ENCODE peak calls at places on chromosomes 4 and X, in nine cellular contexts. S is left ventricle myocardium inferior, Q is mucosa of descending colon, U is fibroblast of lung, K is right lobe of liver, P is tibial artery, Y is psoas muscle, L is colonic mucosa, N is foreskin fibroblast. B is an unnamed sample.

GRCh38 chr4:148764720-148765119 is 322.5 kb upstream of the NR3C2 start:
- DNase-seq in N (no peak), L (no peak), P (no peak), K (no peak), Y (no peak), Q (no peak), U (no peak), S (no peak), B (no peak)

GRCh38 chr4:20338841-20339240 is 87.1 kb downstream of the SLIT2 start:
- DNase-seq in N (no peak), K (no peak), Y (no peak), Q (no peak), P (no peak), L (no peak), U (no peak), S (no peak), B (no peak)

GRCh38 chr4:102761902-102762301 is 1.1 kb upstream of the MANBA start:
- DNase-seq in P (no peak), U (no peak), Y (no peak), L (no peak), K (no peak), S (no peak), N (no peak), Q (no peak), B (no peak)

GRCh38 chr4:81421346-81422218 is 50.1 kb downstream of the RASGEF1B start:
- DNase-seq in L (peak; percentile 76), Q (no peak), S (no peak), U (peak; percentile 47), K (no peak), P (no peak), N (peak; percentile 4), Y (no peak), B (peak; percentile 8)

GRCh38 chrX:16459008-16459407 is 190.9 kb upstream of the S100G start:
- DNase-seq in N (no peak), Y (no peak), S (no peak), P (no peak), U (no peak), K (no peak), Q (no peak), L (no peak), B (no peak)

GRCh38 chr4:16588170-16588569 is 310.3 kb downstream of the LDB2 start:
- DNase-seq in Q (no peak), P (no peak), K (no peak), S (no peak), Y (no peak), N (peak; percentile 16), U (no peak), L (no peak), B (no peak)

GRCh38 chr4:114924311-114924710 is 189.1 kb downstream of the NDST4 start:
- DNase-seq in L (no peak), P (no peak), Y (no peak), S (no peak), Q (no peak), N (no peak), U (no peak), K (no peak), B (no peak)

GRCh38 chrX:53421772-53422090 is 723 bp downstream of the SMC1A start:
- DNase-seq in L (no peak), N (no peak), U (no peak), Y (no peak), Q (no peak), K (no peak), P (no peak), S (no peak), B (no peak)

GRCh38 chrX:38929966-38930421 is 128.7 kb downstream of the MID1IP1 start:
- DNase-seq in S (no peak), N (peak; percentile 93), Y (peak; percentile 19), P (peak; percentile 72), K (no peak), Q (no peak), U (peak; percentile 63), L (no peak), B (no peak)

GRCh38 chr4:168153596-168154440 is 61.5 kb downstream of the ANXA10 start:
- DNase-seq in S (peak; percentile 74), L (peak; percentile 78), U (peak; percentile 87), N (peak; percentile 92), Q (peak; percentile 76), Y (peak; percentile 63), K (peak; percentile 89), P (peak; percentile 73), B (peak; percentile 58)

GRCh38 chrX:144896323-144896722 is 351.0 kb upstream of the SPANXN1 start:
- DNase-seq in K (no peak), S (no peak), Y (no peak), N (no peak), U (no peak), Q (no peak), L (no peak), P (no peak), B (no peak)

DNA sequence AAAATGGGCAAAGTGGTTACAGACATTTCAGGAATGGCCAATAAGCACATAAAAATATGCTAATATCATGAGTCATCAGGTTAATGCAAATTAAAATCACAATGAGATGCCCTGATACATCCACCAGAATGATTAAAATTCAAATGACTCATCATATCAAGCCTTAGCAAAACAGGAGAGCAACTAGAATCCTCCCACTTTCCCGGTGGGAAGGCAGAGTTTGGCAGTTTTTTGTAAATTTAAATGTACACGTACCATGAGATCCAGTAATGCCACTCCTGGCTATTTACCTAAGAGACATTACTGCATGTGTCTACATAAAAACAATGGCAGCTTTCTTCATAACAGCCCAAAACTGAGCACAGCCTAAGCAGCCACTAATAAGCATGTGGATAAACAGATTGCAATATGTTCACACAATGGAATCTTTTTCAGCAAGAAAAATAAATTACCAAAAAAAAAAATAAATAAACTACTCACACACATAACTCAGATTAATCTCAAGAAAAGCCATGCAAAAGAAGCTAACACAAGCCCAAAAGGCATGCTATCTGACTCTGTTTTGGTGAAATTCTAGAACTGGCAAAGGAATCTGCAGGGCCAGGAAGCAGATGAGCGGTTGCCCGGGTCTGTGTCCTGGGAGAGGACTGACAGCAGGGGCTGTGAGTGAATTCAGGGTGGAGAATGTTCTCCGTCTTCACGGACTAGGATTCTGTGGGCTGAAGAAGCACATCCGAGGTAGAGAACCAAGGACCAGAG is 48.8 kb downstream of the AFAP1 start:
- DNase-seq in U (peak; percentile 80), Q (no peak), N (peak; percentile 88), Y (no peak), L (no peak), K (no peak), S (no peak), P (no peak), B (peak; percentile 87)
- TF ChIP-seq CTCF in U (no peak), Q (no peak), N (no peak), Y (no peak), L (no peak), K (no peak), S (no peak), P (no peak), B (no peak)

DNA sequence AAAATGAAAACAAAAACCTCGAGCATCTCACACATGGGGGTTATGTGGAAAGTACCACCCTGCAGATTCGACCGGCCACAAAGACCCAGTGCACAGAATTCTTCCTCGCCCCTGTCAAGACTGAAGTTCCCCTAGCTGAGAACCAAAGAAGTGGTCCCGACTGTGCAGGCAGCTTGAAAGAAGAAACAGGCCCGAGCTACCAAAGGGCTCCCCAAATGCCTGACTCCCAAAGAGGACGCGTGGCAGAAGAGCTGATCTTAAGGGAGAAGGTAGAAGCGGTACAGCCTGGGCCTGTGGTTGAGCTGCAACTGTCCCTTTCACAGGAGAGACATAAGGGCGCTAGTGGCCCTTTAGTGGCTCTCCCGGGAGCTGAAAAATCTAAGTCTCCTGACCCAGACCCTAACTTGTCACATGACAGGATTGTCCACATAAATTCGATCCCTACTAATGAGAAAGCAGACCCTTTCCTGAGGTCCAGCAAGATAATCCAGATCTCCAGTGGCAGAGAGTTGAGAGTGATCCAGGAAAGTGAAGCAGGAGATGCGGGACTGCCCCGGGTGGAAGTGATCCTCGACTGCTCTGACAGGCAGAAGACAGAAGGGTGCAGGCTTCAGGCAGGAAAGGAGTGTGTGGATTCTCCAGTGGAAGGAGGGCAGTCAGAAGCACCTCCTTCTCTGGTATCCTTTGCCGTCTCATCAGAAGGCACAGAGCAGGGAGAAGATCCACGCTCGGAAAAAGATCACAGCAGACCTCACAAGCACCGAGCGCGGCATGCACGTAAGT is 108.8 kb upstream of the MYOZ2 start:
- DNase-seq in K (no peak), L (no peak), Y (peak; percentile 53), P (peak; percentile 75), S (no peak), N (no peak), Q (no peak), U (no peak), B (no peak)
- H3K4me3 ChIP-seq in K (no peak overlapping the region), L (no peak overlapping the region), Y (peak overlapping the region; percentile 77), P (peak overlapping the region; percentile 55), S (peak overlapping the region; percentile 39), N (peak overlapping the region; percentile 40), Q (no peak overlapping the region), U (peak overlapping the region; percentile 51), B (no peak overlapping the region)

GRCh38 chr4:7418131-7418943 is 16.4 kb downstream of the PSAPL1 start:
- DNase-seq in K (no peak), Q (peak; percentile 10), U (no peak), L (no peak), P (no peak), Y (no peak), S (peak; percentile 1), N (no peak), B (no peak)
- TF ChIP-seq CTCF in K (no peak), Q (no peak), U (no peak), L (no peak), P (no peak), Y (no peak), S (no peak), N (no peak), B (no peak)

GRCh38 chrX:71107245-71107644 is 705 bp upstream of the CXorf65 start:
- DNase-seq in L (no peak), Y (no peak), K (no peak), S (no peak), N (no peak), P (no peak), U (no peak), Q (no peak), B (no peak)

GRCh38 chrX:71111141-71111843 is at the start of gene IL2RG:
- DNase-seq in L (peak; percentile 70), U (no peak), Y (no peak), S (no peak), Q (peak; percentile 60), N (no peak), K (peak; percentile 34), P (no peak), B (no peak)

GRCh38 chrX:71117358-71117757 is 1.0 kb upstream of the MED12 start:
- DNase-seq in U (no peak), K (no peak), Q (no peak), Y (no peak), P (no peak), S (no peak), N (no peak), L (no peak), B (no peak)

GRCh38 chrX:71107762-71108360 is 1.3 kb upstream of the CXorf65 start:
- DNase-seq in U (no peak), P (no peak), Q (no peak), L (no peak), N (peak; percentile 7), K (no peak), S (no peak), Y (no peak), B (no peak)

DNA sequence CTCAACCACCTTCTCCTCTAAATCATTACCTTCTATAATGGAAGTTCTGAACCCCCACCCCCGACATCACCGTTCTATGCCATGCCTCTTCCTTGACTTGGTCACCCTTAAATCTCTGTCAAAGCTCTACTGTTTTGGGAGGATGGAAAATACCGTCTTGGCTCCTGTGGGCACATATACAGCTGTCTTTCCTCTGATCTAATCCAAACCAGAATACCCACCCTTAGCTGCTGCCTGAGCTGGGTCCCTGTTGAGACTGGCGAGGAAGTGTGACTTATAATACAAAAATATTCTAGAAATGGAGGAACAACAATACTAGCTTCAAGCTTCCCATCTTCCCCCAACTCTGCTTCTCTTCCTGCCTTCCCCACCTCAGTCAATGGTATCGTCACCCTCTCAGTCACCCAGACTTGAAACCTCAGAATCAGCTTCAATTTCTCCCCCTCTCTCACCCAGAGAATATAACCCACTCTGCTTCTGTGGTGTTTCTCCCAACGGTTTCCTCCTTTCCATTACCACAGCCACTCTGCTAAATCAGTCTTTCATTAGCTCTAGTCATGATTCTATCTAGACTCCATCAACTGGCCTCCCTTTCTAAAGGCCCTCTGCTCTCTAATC is 583 bp upstream of the IL2RG start:
- DNase-seq in S (no peak), P (no peak), L (no peak), Y (no peak), Q (no peak), K (peak; percentile 1), U (no peak), N (no peak), B (no peak)
- H3K4me3 ChIP-seq in S (no peak overlapping the region), P (no peak overlapping the region), L (no peak overlapping the region), Y (no peak overlapping the region), Q (no peak overlapping the region), K (no peak overlapping the region), U (no peak overlapping the region), N (no peak overlapping the region), B (no peak overlapping the region)